ENCODE peak calls at places on chromosome 3, in ten cellular contexts. I, K, O, H, X, T, Z, W, C and U are unnamed samples.

GRCh38 chr3:131388400-131388799 is 6.8 kb downstream of the NUDT16 start:
- DNase-seq in C (peak), O (no peak), K (no peak), H (no peak), I (no peak), W (no peak), Z (no peak), X (peak), T (peak), U (no peak)

GRCh38 chr3:118818386-118818785 is 216.3 kb downstream of the IGSF11 start:
- DNase-seq in X (no peak), W (no peak), T (peak), K (no peak), I (no peak), C (peak), O (no peak), Z (no peak), H (no peak), U (no peak)

GRCh38 chr3:37712918-37713819 is 148.5 kb upstream of the CTDSPL start:
- DNase-seq in C (peak), I (no peak), H (peak), Z (no peak), T (peak), X (peak), W (no peak), O (no peak), K (no peak), U (no peak)

GRCh38 chr3:127691974-127692373 is 19.2 kb downstream of the ABTB1 start:
- DNase-seq in K (no peak), I (no peak), T (no peak), W (no peak), H (no peak), C (no peak), X (no peak), O (no peak), Z (no peak), U (no peak)

GRCh38 chr3:150965436-150965835 is 7.1 kb downstream of the CLRN1 start:
- DNase-seq in K (no peak), T (peak), Z (no peak), W (no peak), X (no peak), I (no peak), O (no peak), H (no peak), C (no peak), U (no peak)

GRCh38 chr3:177236704-177237103 is 39.4 kb upstream of the TBL1XR1 start:
- DNase-seq in K (no peak), I (no peak), T (peak), X (no peak), C (no peak), H (no peak), O (no peak), Z (no peak), W (no peak), U (no peak)

GRCh38 chr3:142611206-142611605 is 15.0 kb downstream of the PLS1 start:
- DNase-seq in I (no peak), X (no peak), K (no peak), H (no peak), O (no peak), Z (no peak), W (no peak), T (no peak), C (no peak), U (no peak)

GRCh38 chr3:39288300-39288808 is 8.5 kb upstream of the CX3CR1 start:
- DNase-seq in O (peak), X (peak), C (peak), T (peak), K (peak), H (peak), Z (peak), W (peak), I (peak), U (peak)

GRCh38 chr3:155270485-155271342 is 22.8 kb downstream of the STRIT1 start:
- DNase-seq in C (peak), O (no peak), I (no peak), K (no peak), Z (no peak), T (peak), X (peak), W (no peak), H (no peak), U (no peak)

GRCh38 chr3:24900202-24900601 is 405.6 kb upstream of the THRB start:
- DNase-seq in H (no peak), W (no peak), C (no peak), I (no peak), K (no peak), O (no peak), T (no peak), X (no peak), Z (no peak), U (no peak)

GRCh38 chr3:105014631-105015030 is 352.1 kb upstream of the ALCAM start:
- DNase-seq in T (peak), O (no peak), W (no peak), K (no peak), I (no peak), X (peak), Z (no peak), H (no peak), C (peak), U (no peak)

GRCh38 chr3:194028434-194029004 is 107.4 kb upstream of the HES1 start:
- DNase-seq in I (no peak), Z (no peak), O (peak), K (no peak), C (no peak), W (no peak), T (no peak), X (no peak), H (no peak), U (no peak)

GRCh38 chr3:114660124-114660523 is 366.3 kb downstream of the TIGIT start:
- DNase-seq in K (no peak), Z (no peak), I (no peak), H (no peak), X (peak), O (no peak), W (no peak), T (no peak), C (peak), U (no peak)

GRCh38 chr3:102174312-102174712 is 260.5 kb upstream of the ZPLD1 start:
- DNase-seq in T (peak), O (no peak), Z (no peak), H (no peak), I (no peak), W (no peak), K (no peak), C (peak), X (peak), U (no peak)

GRCh38 chr3:111236833-111237713 is 165.5 kb downstream of the NECTIN3 start:
- DNase-seq in H (no peak), C (peak), K (no peak), Z (no peak), T (peak), W (no peak), O (no peak), I (no peak), X (peak), U (no peak)

GRCh38 chr3:129605593-129606521 is 619 bp downstream of the PLXND1 start:
- DNase-seq in K (no peak), O (no peak), C (peak), I (peak), Z (peak), W (peak), H (no peak), X (no peak), T (peak), U (no peak)

GRCh38 chr3:108462899-108463298 is 47.5 kb downstream of the MYH15 start:
- DNase-seq in W (no peak), X (peak), T (peak), O (no peak), I (no peak), Z (no peak), C (peak), H (no peak), K (no peak), U (no peak)

GRCh38 chr3:49276475-49277356 is at the start of gene C3orf62:
- DNase-seq in I (no peak), W (peak), O (no peak), T (peak), K (peak), Z (peak), C (peak), X (peak), H (no peak), U (peak)

GRCh38 chr3:115792206-115792955 is 169.1 kb downstream of the GAP43 start:
- DNase-seq in I (no peak), X (peak), O (no peak), K (no peak), Z (peak), H (no peak), T (peak), C (peak), W (no peak), U (no peak)

GRCh38 chr3:46695177-46695961 is 1.9 kb upstream of the ALS2CL start:
- DNase-seq in K (peak), W (no peak), H (no peak), C (no peak), I (no peak), O (peak), X (peak), Z (peak), T (peak), U (peak)

GRCh38 chr3:105686324-105686897 is 182.4 kb downstream of the CBLB start:
- DNase-seq in C (peak), K (no peak), I (no peak), H (no peak), Z (no peak), X (peak), W (no peak), T (peak), O (peak), U (no peak)

GRCh38 chr3:128196645-128197044 is 43.4 kb downstream of the EEFSEC start:
- DNase-seq in I (no peak), K (no peak), C (no peak), Z (no peak), W (no peak), T (no peak), X (no peak), O (no peak), H (no peak), U (no peak)

GRCh38 chr3:23826382-23827061 is 20.8 kb downstream of the UBE2E1 start:
- DNase-seq in C (peak), Z (no peak), W (no peak), T (no peak), O (no peak), X (no peak), K (no peak), I (no peak), H (no peak), U (no peak)

GRCh38 chr3:142019794-142020320 is 129.5 kb downstream of the TFDP2 start:
- DNase-seq in O (no peak), I (no peak), T (peak), C (peak), Z (no peak), X (no peak), W (no peak), K (no peak), H (no peak), U (no peak)

GRCh38 chr3:50256978-50257890 is 11.7 kb upstream of the SEMA3B start:
- DNase-seq in Z (peak), T (peak), W (no peak), H (no peak), X (peak), O (peak), C (peak), I (no peak), K (no peak), U (no peak)

GRCh38 chr3:146498002-146498736 is 28.8 kb upstream of the PLSCR2 start:
- DNase-seq in Z (peak), T (no peak), W (no peak), X (no peak), C (no peak), H (no peak), K (no peak), I (no peak), O (peak), U (no peak)

GRCh38 chr3:70360985-70361384 is 48.5 kb upstream of the MDFIC2 start:
- DNase-seq in I (no peak), O (no peak), C (peak), W (no peak), X (peak), K (no peak), Z (no peak), H (no peak), T (peak), U (no peak)

GRCh38 chr3:58234516-58234931 is 3.1 kb upstream of the ABHD6 start:
- DNase-seq in Z (no peak), X (peak), W (no peak), I (no peak), T (peak), C (peak), H (no peak), K (no peak), O (no peak), U (no peak)